ENCODE peak calls at places on chromosomes 5 and 9, in ten cellular contexts. One of them, this sample, is unnamed.

GRCh38 chr9:16275795-16276624 is 594.5 kb downstream of the BNC2 start:
- DNase-seq in NCI-H1694 treated with DMSO at 0.1 percent for 48 hours: no peak
- DNase-seq in stimulated activated CD4-positive, alpha-beta T cell treated with anti-CD3 and anti-CD28 coated beads, Interleukin-2, amount 100 ng/mL, for 48 hours: no peak
- DNase-seq in AG10803: no peak
- DNase-seq in upper lobe of right lung: peak
- DNase-seq in ecto neural progenitor cell: no peak
- DNase-seq in cardiac muscle cell: no peak
- DNase-seq in NCI-H82: no peak
- DNase-seq in neural progenitor cell: no peak
- DNase-seq in NCI-H2029 treated with DMSO at 0.1 percent for 48 hours: no peak
- DNase-seq in this sample: no peak

GRCh38 chr9:114341991-114342390 is 12.3 kb downstream of the ORM2 start:
- DNase-seq in NCI-H1694 treated with DMSO at 0.1 percent for 48 hours: no peak
- DNase-seq in stimulated activated CD4-positive, alpha-beta T cell treated with anti-CD3 and anti-CD28 coated beads, Interleukin-2, amount 100 ng/mL, for 48 hours: no peak
- DNase-seq in AG10803: no peak
- DNase-seq in upper lobe of right lung: no peak
- DNase-seq in ecto neural progenitor cell: no peak
- DNase-seq in cardiac muscle cell: no peak
- DNase-seq in NCI-H82: peak
- DNase-seq in neural progenitor cell: no peak
- DNase-seq in NCI-H2029 treated with DMSO at 0.1 percent for 48 hours: no peak
- DNase-seq in this sample: no peak

GRCh38 chr5:163564321-163564924 is 59.0 kb downstream of the MAT2B start:
- DNase-seq in NCI-H1694 treated with DMSO at 0.1 percent for 48 hours: peak
- DNase-seq in stimulated activated CD4-positive, alpha-beta T cell treated with anti-CD3 and anti-CD28 coated beads, Interleukin-2, amount 100 ng/mL, for 48 hours: peak
- DNase-seq in AG10803: peak
- DNase-seq in upper lobe of right lung: no peak
- DNase-seq in ecto neural progenitor cell: peak
- DNase-seq in cardiac muscle cell: peak
- DNase-seq in NCI-H82: peak
- DNase-seq in neural progenitor cell: peak
- DNase-seq in NCI-H2029 treated with DMSO at 0.1 percent for 48 hours: no peak
- DNase-seq in this sample: no peak

GRCh38 chr5:87354496-87354895 is 58.2 kb downstream of the CCNH start:
- DNase-seq in NCI-H1694 treated with DMSO at 0.1 percent for 48 hours: no peak
- DNase-seq in stimulated activated CD4-positive, alpha-beta T cell treated with anti-CD3 and anti-CD28 coated beads, Interleukin-2, amount 100 ng/mL, for 48 hours: no peak
- DNase-seq in AG10803: no peak
- DNase-seq in upper lobe of right lung: no peak
- DNase-seq in ecto neural progenitor cell: no peak
- DNase-seq in cardiac muscle cell: no peak
- DNase-seq in NCI-H82: no peak
- DNase-seq in neural progenitor cell: no peak
- DNase-seq in NCI-H2029 treated with DMSO at 0.1 percent for 48 hours: no peak
- DNase-seq in this sample: no peak

GRCh38 chr9:15370496-15371464 is 51.9 kb upstream of the SNAPC3 start:
- DNase-seq in NCI-H1694 treated with DMSO at 0.1 percent for 48 hours: no peak
- DNase-seq in stimulated activated CD4-positive, alpha-beta T cell treated with anti-CD3 and anti-CD28 coated beads, Interleukin-2, amount 100 ng/mL, for 48 hours: no peak
- DNase-seq in AG10803: no peak
- DNase-seq in upper lobe of right lung: no peak
- DNase-seq in ecto neural progenitor cell: no peak
- DNase-seq in cardiac muscle cell: no peak
- DNase-seq in NCI-H82: no peak
- DNase-seq in neural progenitor cell: peak
- DNase-seq in NCI-H2029 treated with DMSO at 0.1 percent for 48 hours: no peak
- DNase-seq in this sample: no peak

GRCh38 chr5:172858511-172858989 is 24.5 kb downstream of the ERGIC1 start:
- DNase-seq in NCI-H1694 treated with DMSO at 0.1 percent for 48 hours: no peak
- DNase-seq in stimulated activated CD4-positive, alpha-beta T cell treated with anti-CD3 and anti-CD28 coated beads, Interleukin-2, amount 100 ng/mL, for 48 hours: no peak
- DNase-seq in AG10803: no peak
- DNase-seq in upper lobe of right lung: no peak
- DNase-seq in ecto neural progenitor cell: no peak
- DNase-seq in cardiac muscle cell: peak
- DNase-seq in NCI-H82: no peak
- DNase-seq in neural progenitor cell: no peak
- DNase-seq in NCI-H2029 treated with DMSO at 0.1 percent for 48 hours: no peak
- DNase-seq in this sample: no peak

GRCh38 chr5:65111961-65112658 is 343.4 kb downstream of the CWC27 start:
- DNase-seq in NCI-H1694 treated with DMSO at 0.1 percent for 48 hours: no peak
- DNase-seq in stimulated activated CD4-positive, alpha-beta T cell treated with anti-CD3 and anti-CD28 coated beads, Interleukin-2, amount 100 ng/mL, for 48 hours: no peak
- DNase-seq in AG10803: no peak
- DNase-seq in upper lobe of right lung: no peak
- DNase-seq in ecto neural progenitor cell: no peak
- DNase-seq in cardiac muscle cell: no peak
- DNase-seq in NCI-H82: no peak
- DNase-seq in neural progenitor cell: no peak
- DNase-seq in NCI-H2029 treated with DMSO at 0.1 percent for 48 hours: no peak
- DNase-seq in this sample: no peak

GRCh38 chr9:37417252-37417803 is 5.2 kb upstream of the GRHPR start:
- DNase-seq in NCI-H1694 treated with DMSO at 0.1 percent for 48 hours: no peak
- DNase-seq in stimulated activated CD4-positive, alpha-beta T cell treated with anti-CD3 and anti-CD28 coated beads, Interleukin-2, amount 100 ng/mL, for 48 hours: no peak
- DNase-seq in AG10803: no peak
- DNase-seq in upper lobe of right lung: no peak
- DNase-seq in ecto neural progenitor cell: no peak
- DNase-seq in cardiac muscle cell: no peak
- DNase-seq in NCI-H82: no peak
- DNase-seq in neural progenitor cell: no peak
- DNase-seq in NCI-H2029 treated with DMSO at 0.1 percent for 48 hours: no peak
- DNase-seq in this sample: no peak

GRCh38 chr5:54756796-54757402 is 228.5 kb downstream of the ESM1 start:
- DNase-seq in NCI-H1694 treated with DMSO at 0.1 percent for 48 hours: peak
- DNase-seq in stimulated activated CD4-positive, alpha-beta T cell treated with anti-CD3 and anti-CD28 coated beads, Interleukin-2, amount 100 ng/mL, for 48 hours: no peak
- DNase-seq in AG10803: peak
- DNase-seq in upper lobe of right lung: no peak
- DNase-seq in ecto neural progenitor cell: peak
- DNase-seq in cardiac muscle cell: no peak
- DNase-seq in NCI-H82: no peak
- DNase-seq in neural progenitor cell: no peak
- DNase-seq in NCI-H2029 treated with DMSO at 0.1 percent for 48 hours: no peak
- DNase-seq in this sample: no peak

GRCh38 chr5:139745121-139745799 is 50.3 kb upstream of the PSD2 start:
- DNase-seq in NCI-H1694 treated with DMSO at 0.1 percent for 48 hours: peak
- DNase-seq in stimulated activated CD4-positive, alpha-beta T cell treated with anti-CD3 and anti-CD28 coated beads, Interleukin-2, amount 100 ng/mL, for 48 hours: no peak
- DNase-seq in AG10803: peak
- DNase-seq in upper lobe of right lung: no peak
- DNase-seq in ecto neural progenitor cell: peak
- DNase-seq in cardiac muscle cell: no peak
- DNase-seq in NCI-H82: peak
- DNase-seq in neural progenitor cell: no peak
- DNase-seq in NCI-H2029 treated with DMSO at 0.1 percent for 48 hours: no peak
- DNase-seq in this sample: no peak

GRCh38 chr5:33840927-33841547 is 50.8 kb downstream of the ADAMTS12 start:
- DNase-seq in NCI-H1694 treated with DMSO at 0.1 percent for 48 hours: no peak
- DNase-seq in stimulated activated CD4-positive, alpha-beta T cell treated with anti-CD3 and anti-CD28 coated beads, Interleukin-2, amount 100 ng/mL, for 48 hours: no peak
- DNase-seq in AG10803: no peak
- DNase-seq in upper lobe of right lung: no peak
- DNase-seq in ecto neural progenitor cell: no peak
- DNase-seq in cardiac muscle cell: no peak
- DNase-seq in NCI-H82: no peak
- DNase-seq in neural progenitor cell: no peak
- DNase-seq in NCI-H2029 treated with DMSO at 0.1 percent for 48 hours: no peak
- DNase-seq in this sample: no peak

This sample was measured in SIG-M5.